ENCODE peak calls at places on chromosomes 1 and 21, in four cellular contexts. G is WTC11, A is A549, Z is K562. Q is an unnamed sample.

GRCh38 chr1:30995990-30996612 is 69.4 kb downstream of the PUM1 start:
- DNase-seq in G (no peak), A (no peak), Z (no peak), Q (no peak)

GRCh38 chr1:180881806-180882509 is 30.7 kb upstream of the KIAA1614 start:
- DNase-seq in G (no peak), A (peak), Z (peak), Q (peak)

GRCh38 chr21:36207577-36208320 is 51.1 kb downstream of the DOP1B start:
- DNase-seq in G (no peak), A (no peak), Z (no peak), Q (no peak)

GRCh38 chr1:27650527-27651175 is 15.7 kb upstream of the FGR start:
- DNase-seq in G (no peak), A (no peak), Z (no peak), Q (peak)

GRCh38 chr1:8465692-8466091 is 147.8 kb downstream of the SLC45A1 start:
- DNase-seq in G (no peak), A (no peak), Z (no peak), Q (no peak)

GRCh38 chr1:59738152-59738551 is 76.6 kb upstream of the HOOK1 start:
- DNase-seq in G (no peak), A (no peak), Z (no peak), Q (peak)

GRCh38 chr21:36254106-36254941 is 65.7 kb upstream of the MORC3 start:
- DNase-seq in G (no peak), A (no peak), Z (no peak), Q (peak)

GRCh38 chr1:181364801-181365200 is 118.5 kb upstream of the CACNA1E start:
- DNase-seq in G (no peak), A (no peak), Z (no peak), Q (no peak)

GRCh38 chr21:33101300-33102005 is 31.5 kb downstream of the OLIG1 start:
- DNase-seq in G (peak), A (no peak), Z (no peak), Q (no peak)

GRCh38 chr21:36459098-36459497 is 20.8 kb downstream of the CLDN14 start:
- DNase-seq in G (no peak), A (no peak), Z (no peak), Q (no peak)

GRCh38 chr1:205533729-205534443 is 29.4 kb downstream of the CDK18 start:
- DNase-seq in G (no peak), A (no peak), Z (no peak), Q (no peak)

GRCh38 chr1:62234709-62235108 is 40.1 kb downstream of the L1TD1 start:
- DNase-seq in G (no peak), A (no peak), Z (no peak), Q (no peak)

GRCh38 chr1:11158291-11158690 is 30.9 kb upstream of the ANGPTL7 start:
- DNase-seq in G (no peak), A (no peak), Z (no peak), Q (no peak)

GRCh38 chr1:12539705-12540579 is 78.1 kb downstream of the DHRS3 start:
- DNase-seq in G (peak), A (peak), Z (peak), Q (peak)

GRCh38 chr21:43816611-43817071 is 27.3 kb downstream of the RRP1 start:
- DNase-seq in G (peak), A (no peak), Z (no peak), Q (no peak)

GRCh38 chr1:37940299-37940947 is 6.4 kb downstream of the INPP5B start:
- DNase-seq in G (no peak), A (no peak), Z (no peak), Q (peak)

GRCh38 chr1:155324041-155324716 is 3.5 kb downstream of the RUSC1 start:
- DNase-seq in G (peak), A (peak), Z (peak), Q (peak)

GRCh38 chr1:155324717-155325595 is 4.3 kb downstream of the RUSC1 start:
- DNase-seq in G (peak), A (peak), Z (peak), Q (peak)

GRCh38 chr1:155322571-155322952 is 1.9 kb downstream of the RUSC1 start:
- DNase-seq in G (peak), A (no peak), Z (no peak), Q (no peak)

GRCh38 chr1:155322953-155323728 is 2.4 kb downstream of the RUSC1 start:
- DNase-seq in G (peak), A (peak), Z (peak), Q (peak)

DNA sequence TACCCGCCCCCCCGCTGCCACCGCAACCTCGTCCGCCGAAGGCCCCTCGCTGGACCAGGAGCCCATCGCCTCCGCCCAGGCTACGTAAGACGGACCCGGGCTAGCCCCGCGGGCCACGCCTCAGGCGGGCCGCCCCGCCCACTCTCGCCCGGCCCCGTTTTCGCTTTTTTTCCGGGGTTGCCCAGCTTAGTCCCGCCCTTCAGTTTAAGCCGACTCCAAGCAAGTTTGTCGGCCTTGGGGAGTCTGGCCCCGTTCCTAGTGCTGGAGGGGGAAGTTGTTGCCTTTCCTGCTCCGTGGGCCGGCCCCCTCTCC is 3.0 kb downstream of the RUSC1 start:
- DNase-seq in G (peak), A (peak), Z (peak), Q (peak)
- TF ChIP-seq NR3C1 in G (no peak), A (no peak), Z (no peak), Q (no peak)

GRCh38 chr1:93296555-93297154 is 49.1 kb upstream of the DR1 start:
- DNase-seq in G (peak), A (no peak), Z (no peak), Q (no peak)
- TF ChIP-seq NR3C1 in G (no peak), A (no peak), Z (no peak), Q (no peak)

GRCh38 chr1:87113313-87113712 is 198.9 kb downstream of the HS2ST1 start:
- DNase-seq in G (no peak), A (no peak), Z (no peak), Q (no peak)

GRCh38 chr1:87111659-87112339 is 197.4 kb downstream of the HS2ST1 start:
- DNase-seq in G (no peak), A (no peak), Z (no peak), Q (peak)

GRCh38 chr1:87117761-87118160 is 203.3 kb downstream of the HS2ST1 start:
- DNase-seq in G (no peak), A (no peak), Z (no peak), Q (no peak)

GRCh38 chr1:87119741-87120140 is 205.3 kb downstream of the HS2ST1 start:
- DNase-seq in G (no peak), A (no peak), Z (no peak), Q (no peak)

GRCh38 chr1:87115317-87115885 is 201.0 kb downstream of the HS2ST1 start:
- DNase-seq in G (no peak), A (no peak), Z (no peak), Q (no peak)
- TF ChIP-seq NR3C1 in G (no peak), A (no peak), Z (no peak), Q (no peak)

DNA sequence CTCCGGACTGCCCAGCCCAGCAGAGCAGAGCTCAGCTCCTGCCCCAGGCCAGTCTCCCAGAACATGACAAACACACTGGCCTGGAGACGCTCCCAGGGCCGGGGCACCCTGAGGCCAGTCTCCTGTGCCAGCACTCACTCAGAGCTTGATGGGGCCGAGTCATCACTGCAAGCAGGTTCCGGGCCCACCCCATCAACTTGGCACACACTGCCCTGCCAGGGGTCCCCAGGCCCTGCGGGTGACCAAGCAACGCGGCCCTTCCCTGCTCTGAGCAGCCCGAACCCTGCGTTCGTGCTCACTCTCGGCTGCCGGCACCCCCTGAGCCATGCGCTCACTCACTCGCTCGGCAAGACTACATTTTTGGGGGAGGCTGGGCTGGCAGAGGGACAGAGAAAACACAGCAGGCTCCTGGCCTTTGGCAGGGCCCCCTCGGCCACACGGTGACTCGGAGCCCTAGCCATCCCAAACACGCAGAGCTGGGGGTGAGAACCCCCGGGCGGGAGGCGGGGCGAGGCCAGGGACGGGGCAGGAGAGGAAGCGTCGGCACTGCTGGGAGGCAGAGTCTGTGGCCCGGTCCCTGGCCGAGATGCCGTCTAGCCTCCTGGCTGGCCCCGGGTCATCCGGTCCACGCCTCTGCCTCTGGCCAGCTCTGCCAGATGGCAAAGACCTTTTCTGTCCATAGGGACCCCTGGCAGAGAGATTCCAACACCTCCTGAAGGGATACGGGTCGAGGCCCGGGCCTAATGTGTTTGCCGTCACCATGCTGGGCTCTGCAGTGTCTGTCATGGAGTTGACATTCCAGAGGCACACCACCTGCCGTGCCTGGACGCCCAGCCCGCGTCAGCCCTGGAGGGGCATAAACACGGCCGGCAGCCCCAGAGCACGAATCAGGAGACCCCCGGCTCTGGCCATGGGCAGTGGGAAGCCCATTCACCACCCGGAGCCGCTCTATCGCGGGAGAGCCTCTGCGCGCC is 67.9 kb downstream of the MEGF6 start:
- DNase-seq in G (peak), A (peak), Z (no peak), Q (no peak)
- TF ChIP-seq NR3C1 in G (no peak), A (no peak), Z (no peak), Q (no peak)

GRCh38 chr1:29082519-29082918 is 41.2 kb downstream of the TMEM200B start:
- DNase-seq in G (no peak), A (no peak), Z (no peak), Q (no peak)
- TF ChIP-seq NR3C1 in G (no peak), A (no peak), Z (no peak), Q (no peak)

GRCh38 chr1:224504642-224505041 is 70.0 kb upstream of the WDR26 start:
- DNase-seq in G (no peak), A (no peak), Z (no peak), Q (no peak)

GRCh38 chr1:224500802-224501201 is 66.2 kb upstream of the WDR26 start:
- DNase-seq in G (no peak), A (no peak), Z (peak), Q (no peak)

GRCh38 chr1:224501836-224502235 is 67.2 kb upstream of the WDR26 start:
- DNase-seq in G (no peak), A (no peak), Z (no peak), Q (no peak)

GRCh38 chr1:224503161-224504118 is 68.8 kb upstream of the WDR26 start:
- DNase-seq in G (peak), A (peak), Z (peak), Q (peak)

DNA sequence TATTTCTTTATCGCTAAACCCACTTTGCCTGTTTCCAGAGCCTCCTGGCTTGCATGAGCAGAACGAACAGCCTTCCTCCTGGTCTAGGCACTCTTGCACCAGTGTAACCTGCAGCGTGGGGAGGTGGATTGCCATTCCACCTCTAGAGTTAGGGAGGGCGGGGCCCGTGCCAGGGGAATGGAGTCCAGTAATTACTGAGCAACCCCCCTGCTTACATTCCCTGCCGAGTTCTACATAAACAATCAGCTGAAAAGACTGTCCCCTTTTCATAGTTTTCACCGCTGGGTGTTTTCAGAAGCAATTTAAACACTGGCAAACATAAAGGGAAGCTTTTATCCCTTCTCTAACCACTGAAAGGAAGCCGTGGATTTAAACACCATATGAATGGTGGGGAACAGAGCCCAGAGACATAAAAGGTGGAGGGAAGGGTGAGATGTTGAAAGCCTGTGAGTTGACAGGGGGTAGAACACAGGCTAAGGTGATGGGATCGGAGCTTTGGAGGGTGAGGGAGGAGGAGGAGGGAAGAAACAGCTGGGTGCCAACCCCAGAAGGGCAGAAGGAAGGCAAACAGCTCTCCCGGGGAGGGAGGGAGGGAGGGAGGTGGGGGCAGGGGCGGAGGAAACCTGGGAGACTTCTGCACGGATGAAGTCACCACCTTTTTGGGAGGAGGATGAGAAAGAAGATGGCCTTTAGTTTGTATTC is 68.0 kb upstream of the WDR26 start:
- DNase-seq in G (no peak), A (no peak), Z (peak), Q (no peak)
- TF ChIP-seq NR3C1 in G (no peak), A (no peak), Z (no peak), Q (no peak)

DNA sequence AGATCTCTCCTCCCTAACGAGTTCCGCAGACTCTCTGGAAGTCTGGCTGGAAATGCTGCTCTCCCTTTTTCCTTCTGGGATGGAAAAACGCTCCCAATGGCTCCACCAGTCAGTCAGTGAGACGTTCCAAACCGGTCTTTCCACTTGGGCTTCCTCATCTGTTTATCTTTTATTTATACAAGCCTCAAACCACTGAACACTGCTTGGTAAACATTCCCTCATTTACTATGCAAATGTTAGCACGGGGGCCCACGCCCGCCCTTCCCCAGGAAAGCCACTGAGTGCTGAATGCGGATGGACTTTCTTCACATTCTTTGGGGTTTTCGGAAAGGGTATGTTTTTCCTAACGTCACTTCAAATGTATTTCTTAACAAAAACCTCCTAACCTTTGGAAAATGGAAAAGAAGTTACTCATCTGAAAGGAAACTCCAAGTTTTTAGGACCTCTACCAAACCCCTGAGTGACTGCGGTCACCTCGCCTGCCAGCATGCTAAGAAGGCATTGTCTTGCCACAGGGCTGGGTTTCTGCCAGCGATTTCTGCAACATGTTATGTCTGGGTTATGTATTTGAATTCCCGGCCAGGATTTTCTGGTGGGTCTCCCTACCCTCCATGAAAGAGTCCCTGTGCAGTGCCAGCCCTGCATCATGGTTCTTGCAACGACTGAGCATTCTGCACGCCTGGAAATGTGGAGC is 14.0 kb upstream of the UMODL1 start:
- DNase-seq in G (no peak), A (no peak), Z (no peak), Q (no peak)
- TF ChIP-seq NR3C1 in G (no peak), A (no peak), Z (no peak), Q (no peak)

GRCh38 chr1:214660900-214661299 is 57.9 kb downstream of the CENPF start:
- DNase-seq in G (peak), A (peak), Z (no peak), Q (peak)
- TF ChIP-seq NR3C1 in G (no peak), A (no peak), Z (no peak), Q (no peak)

DNA sequence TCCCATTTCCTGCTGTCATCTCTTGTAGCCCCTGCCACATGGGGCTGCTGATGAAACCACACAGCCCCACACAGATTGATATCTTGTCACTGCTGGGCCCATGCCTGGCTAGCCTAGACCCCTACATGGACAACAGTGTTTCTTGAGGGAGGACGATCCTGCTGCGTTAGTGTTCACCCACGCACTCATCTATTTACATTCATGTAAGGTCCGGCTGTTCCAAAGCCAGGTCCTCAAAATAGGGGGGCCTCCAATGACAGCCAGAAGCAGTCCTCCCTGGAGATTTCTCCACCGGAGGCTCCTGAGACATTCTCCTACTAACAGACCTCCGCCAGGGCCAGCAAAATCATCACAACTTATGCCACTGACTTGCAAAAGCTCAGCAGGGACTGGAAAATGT is 23.9 kb upstream of the RXRG start:
- DNase-seq in G (no peak), A (no peak), Z (no peak), Q (no peak)
- TF ChIP-seq NR3C1 in G (no peak), A (no peak), Z (no peak), Q (no peak)

Q was measured in HepG2.